ENCODE peak calls at places on chromosomes 6 and 20, in six cellular contexts. K, M, T, L, C and F are unnamed samples.

GRCh38 chr6:127118505-127119360 is at the start of gene RSPO3:
- DNase-seq in T (peak), L (peak), K (no peak), M (peak), C (no peak), F (peak)

GRCh38 chr6:15842718-15843117 is 179.9 kb upstream of the DTNBP1 start:
- DNase-seq in C (peak), L (no peak), M (no peak), T (peak), K (no peak), F (no peak)

GRCh38 chr6:170345662-170346061 is 39.1 kb downstream of the FAM120B start:
- DNase-seq in T (no peak), C (no peak), K (no peak), L (peak), M (peak), F (no peak)

GRCh38 chr20:44245977-44246376 is 1.1 kb upstream of the GDAP1L1 start:
- DNase-seq in T (no peak), C (no peak), M (no peak), L (no peak), K (no peak), F (no peak)

GRCh38 chr6:84018453-84019061 is 15.0 kb upstream of the MRAP2 start:
- DNase-seq in M (no peak), C (no peak), K (no peak), L (no peak), T (no peak), F (no peak)

GRCh38 chr20:6674831-6675230 is 92.7 kb upstream of the BMP2 start:
- DNase-seq in M (no peak), T (no peak), K (no peak), L (no peak), C (no peak), F (no peak)

GRCh38 chr20:44224651-44225050 is 14.1 kb upstream of the OSER1 start:
- DNase-seq in C (no peak), K (no peak), L (no peak), T (no peak), M (no peak), F (no peak)

GRCh38 chr6:1439349-1439748 is 50.0 kb downstream of the FOXF2 start:
- DNase-seq in T (no peak), C (no peak), M (no peak), L (no peak), K (no peak), F (no peak)

GRCh38 chr20:16801919-16802651 is 53.9 kb downstream of the OTOR start:
- DNase-seq in K (peak), T (peak), L (peak), M (peak), C (peak), F (no peak)

GRCh38 chr6:21587925-21588811 is 5.4 kb upstream of the SOX4 start:
- DNase-seq in C (peak), M (peak), L (peak), K (peak), T (peak), F (no peak)

GRCh38 chr20:51797357-51798025 is 4.8 kb downstream of the SALL4 start:
- DNase-seq in C (no peak), M (peak), K (no peak), L (no peak), T (no peak), F (no peak)

GRCh38 chr20:62540504-62540903 is 64.7 kb upstream of the GATA5 start:
- DNase-seq in T (no peak), L (no peak), C (no peak), M (no peak), K (no peak), F (no peak)

GRCh38 chr20:62545271-62545670 is 69.5 kb upstream of the GATA5 start:
- DNase-seq in C (no peak), M (no peak), K (no peak), L (no peak), T (no peak), F (no peak)

GRCh38 chr20:62543470-62544302 is 67.9 kb upstream of the GATA5 start:
- DNase-seq in C (no peak), K (no peak), T (peak), L (no peak), M (no peak), F (no peak)

GRCh38 chr20:62544505-62545055 is 68.8 kb upstream of the GATA5 start:
- DNase-seq in T (no peak), M (no peak), K (no peak), C (no peak), L (no peak), F (no peak)

GRCh38 chr20:62542862-62543261 is 67.1 kb upstream of the GATA5 start:
- DNase-seq in T (no peak), M (no peak), C (no peak), L (no peak), K (no peak), F (no peak)
- TF ChIP-seq POLR2A in T (no peak), M (no peak), C (no peak), L (no peak), K (no peak), F (no peak)

DNA sequence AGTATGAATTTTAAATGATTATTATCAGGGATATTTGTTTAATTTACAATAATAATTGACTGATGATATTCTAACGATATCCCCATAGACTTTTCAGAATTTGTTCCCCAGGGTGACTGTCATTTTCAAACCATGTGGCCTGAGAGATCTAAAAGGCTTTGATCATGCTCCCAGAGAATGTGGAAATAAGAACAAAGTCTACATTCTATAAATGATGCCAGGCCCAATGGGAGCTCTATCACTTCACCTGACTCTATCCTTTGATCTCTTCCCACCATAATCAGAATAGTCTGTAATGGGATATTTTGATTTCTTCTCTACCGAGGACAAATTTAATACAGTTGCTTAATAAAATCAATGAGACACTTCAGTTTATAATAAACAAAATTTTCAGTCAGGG is 483.4 kb upstream of the IRAK1BP1 start:
- DNase-seq in M (no peak), C (no peak), K (no peak), T (no peak), L (no peak), F (no peak)
- TF ChIP-seq POLR2A in M (no peak), C (no peak), K (no peak), T (no peak), L (no peak), F (no peak)

GRCh38 chr6:27312146-27312949 is at the start of gene POM121L2:
- DNase-seq in T (peak), M (peak), C (no peak), L (peak), K (no peak), F (no peak)
- TF ChIP-seq POLR2A in T (no peak), M (no peak), C (no peak), L (no peak), K (no peak), F (no peak)

GRCh38 chr6:26271640-26272090 is 93.3 kb upstream of the BTN3A2 start:
- DNase-seq in C (no peak), T (no peak), L (no peak), K (no peak), M (no peak), F (no peak)
- TF ChIP-seq POLR2A in C (no peak), T (no peak), L (no peak), K (no peak), M (no peak), F (no peak)

DNA sequence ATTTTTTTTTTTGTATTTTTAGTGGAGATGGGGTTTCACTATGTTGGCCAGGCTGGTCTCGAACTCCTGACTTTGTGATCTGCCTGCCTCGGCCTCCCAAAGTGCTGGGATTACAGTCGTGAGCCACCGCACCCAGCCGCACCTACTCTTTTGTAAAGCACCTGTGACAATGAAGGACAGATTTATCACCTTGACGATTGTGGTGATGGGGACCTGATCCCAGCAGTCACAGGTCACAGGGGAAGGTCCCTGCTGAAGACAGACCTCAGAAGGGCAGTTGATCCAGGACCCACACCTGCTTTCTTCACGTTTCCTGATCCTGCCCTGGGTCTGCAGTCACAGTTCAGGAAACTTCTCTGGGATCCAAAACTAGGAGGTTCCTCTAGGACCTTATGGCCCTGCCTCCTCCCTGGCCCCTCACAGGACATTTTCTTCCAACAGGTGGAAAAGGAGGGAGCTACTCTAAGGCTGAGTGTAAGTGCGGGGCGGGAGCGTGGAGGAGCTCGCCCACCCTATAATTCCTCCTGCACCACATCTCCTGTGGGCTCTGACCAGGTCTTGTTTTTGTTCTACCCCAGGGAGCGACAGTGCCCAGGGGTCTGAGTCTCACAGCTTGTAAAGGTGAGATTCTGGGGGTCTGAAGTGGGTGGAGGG is 2.8 kb downstream of the HLA-E start:
- DNase-seq in L (no peak), T (no peak), K (no peak), C (no peak), M (no peak), F (no peak)
- TF ChIP-seq POLR2A in L (no peak), T (no peak), K (no peak), C (no peak), M (no peak), F (no peak)